ENCODE peak calls at places on chromosomes 4 and X, in five cellular contexts. V, S, H, N and O are unnamed samples.

GRCh38 chrX:2484721-2485459 is 15.9 kb downstream of the DHRSX start:
- DNase-seq in S (no peak), H (no peak), N (no peak), V (peak), O (peak)

GRCh38 chr4:173529505-173530325 is at the start of gene HAND2:
- DNase-seq in N (peak), S (no peak), H (peak), V (peak), O (no peak)

GRCh38 chr4:158624889-158625478 is 46.7 kb downstream of the C4orf46 start:
- DNase-seq in H (no peak), S (peak), V (peak), N (no peak), O (peak)

GRCh38 chrX:49187028-49187394 is 838 bp upstream of the PRICKLE3 start:
- DNase-seq in V (peak), H (peak), S (no peak), N (no peak), O (no peak)

GRCh38 chr4:114980932-114981693 is 132.3 kb downstream of the NDST4 start:
- DNase-seq in H (no peak), V (no peak), N (no peak), S (no peak), O (no peak)

GRCh38 chrX:85112270-85112669 is 108.6 kb downstream of the APOOL start:
- DNase-seq in V (no peak), S (no peak), H (no peak), N (no peak), O (no peak)

GRCh38 chrX:28225508-28225907 is 244.3 kb upstream of the DCAF8L1 start:
- DNase-seq in H (no peak), S (no peak), N (no peak), V (no peak), O (no peak)

GRCh38 chrX:153731117-153731844 is 6.6 kb downstream of the ABCD1 start:
- DNase-seq in V (no peak), H (no peak), N (no peak), S (peak), O (no peak)

GRCh38 chrX:120677017-120677652 is 47.3 kb upstream of the C1GALT1C1 start:
- DNase-seq in S (no peak), H (no peak), V (no peak), N (no peak), O (no peak)

GRCh38 chrX:80817002-80817401 is 7.3 kb upstream of the BRWD3 start:
- DNase-seq in S (no peak), H (no peak), N (no peak), V (no peak), O (peak)

GRCh38 chrX:2550288-2551020 is 49.7 kb upstream of the DHRSX start:
- DNase-seq in S (no peak), V (no peak), H (no peak), N (no peak), O (no peak)

GRCh38 chr4:67375291-67375690 is 170.0 kb downstream of the CENPC start:
- DNase-seq in N (no peak), H (no peak), S (no peak), V (no peak), O (no peak)

GRCh38 chr4:154973636-154974035 is 192.6 kb downstream of the RBM46 start:
- DNase-seq in V (no peak), H (no peak), S (no peak), N (no peak), O (no peak)

DNA sequence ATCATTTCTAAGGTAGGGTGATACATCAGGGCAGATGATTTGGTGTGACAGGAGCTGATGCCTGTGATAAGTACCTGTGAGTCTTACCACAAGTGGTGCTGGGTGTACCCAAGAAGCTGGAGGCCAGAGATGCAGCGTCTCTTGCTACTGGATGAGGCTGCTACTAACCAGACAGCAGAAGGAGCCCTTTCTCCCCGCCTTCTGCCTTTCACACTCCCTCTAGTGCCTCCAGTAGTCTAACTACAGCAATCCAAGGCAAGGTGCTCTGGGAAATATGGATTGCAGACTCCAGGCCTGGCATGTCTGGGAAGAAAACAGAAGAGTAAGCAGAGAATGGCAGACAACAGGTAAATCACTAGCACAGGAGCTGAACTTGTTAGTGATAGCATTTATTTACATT is 470.8 kb downstream of the NKX6-1 start:
- DNase-seq in N (no peak), H (peak), V (no peak), S (no peak), O (no peak)
- TF ChIP-seq CTCF in N (no peak), H (no peak), V (no peak), S (no peak), O (no peak)

GRCh38 chr4:76624271-76624681 is 189.2 kb downstream of the SHROOM3 start:
- DNase-seq in N (peak), V (no peak), H (no peak), S (no peak), O (peak)
- H3K4me3 ChIP-seq in N (no peak), V (no peak), H (no peak), S (no peak), O (no peak)

GRCh38 chrX:101617211-101618191 is at the start of gene ARMCX6:
- DNase-seq in N (peak), V (peak), S (peak), H (peak), O (peak)
- TF ChIP-seq CTCF in N (peak), V (peak), S (peak), H (peak), O (peak)

GRCh38 chr4:94545296-94545695 is 93.6 kb downstream of the PDLIM5 start:
- DNase-seq in S (no peak), H (no peak), N (no peak), V (no peak), O (peak)

GRCh38 chr4:94546949-94547348 is 95.2 kb downstream of the PDLIM5 start:
- DNase-seq in H (no peak), N (no peak), V (no peak), S (no peak), O (no peak)

GRCh38 chr4:94550352-94550751 is 98.6 kb downstream of the PDLIM5 start:
- DNase-seq in H (no peak), V (peak), S (no peak), N (no peak), O (no peak)

GRCh38 chr4:94550851-94551250 is 99.1 kb downstream of the PDLIM5 start:
- DNase-seq in S (no peak), H (no peak), V (no peak), N (no peak), O (no peak)

GRCh38 chr4:94548571-94548970 is 96.8 kb downstream of the PDLIM5 start:
- DNase-seq in S (no peak), H (no peak), V (peak), N (peak), O (peak)
- H3K4me3 ChIP-seq in S (no peak), H (no peak), V (no peak), N (no peak), O (no peak)